ENCODE peak calls at places on chromosomes 6 and 20, in five cellular contexts. R, Q, X, V and C are unnamed samples.

GRCh38 chr6:103183831-103184411 is 1675.8 kb downstream of the HACE1 start:
- DNase-seq in Q (peak; percentile 46), X (no peak), V (no peak), R (no peak), C (no peak)

GRCh38 chr20:43842126-43843020 is 72.3 kb upstream of the TOX2 start:
- DNase-seq in X (no peak), V (no peak), R (no peak), Q (no peak), C (no peak)

GRCh38 chr6:15531973-15532372 is 130.9 kb downstream of the DTNBP1 start:
- DNase-seq in Q (no peak), V (no peak), X (no peak), R (no peak), C (no peak)

GRCh38 chr6:138540468-138540867 is 41.2 kb upstream of the NHSL1 start:
- DNase-seq in X (peak; percentile 79), Q (no peak), R (no peak), V (no peak), C (no peak)

GRCh38 chr20:829531-829930 is 4.0 kb upstream of the FAM110A start:
- DNase-seq in X (peak; percentile 57), V (no peak), Q (no peak), R (no peak), C (no peak)

GRCh38 chr6:35511980-35512379 is 716 bp downstream of the TULP1 start:
- DNase-seq in X (no peak), Q (no peak), V (no peak), R (no peak), C (no peak)

GRCh38 chr6:148203970-148204369 is 138.7 kb upstream of the SASH1 start:
- DNase-seq in Q (no peak), X (peak; percentile 71), V (peak; percentile 86), R (no peak), C (no peak)

GRCh38 chr6:108544586-108544985 is 16.1 kb upstream of the FOXO3 start:
- DNase-seq in V (no peak), Q (no peak), R (no peak), X (peak; percentile 39), C (no peak)

GRCh38 chr6:142863981-142864380 is 81.0 kb downstream of the HIVEP2 start:
- DNase-seq in R (no peak), V (no peak), X (no peak), Q (peak; percentile 27), C (no peak)

GRCh38 chr20:35020108-35021031 is 64.7 kb downstream of the MYH7B start:
- DNase-seq in V (no peak), R (no peak), Q (no peak), X (no peak), C (no peak)

GRCh38 chr6:148423601-148424270 is 81.1 kb downstream of the SASH1 start:
- DNase-seq in R (no peak), X (no peak), Q (no peak), V (no peak), C (no peak)

GRCh38 chr20:8527998-8528397 is 395.9 kb downstream of the PLCB1 start:
- DNase-seq in Q (no peak), R (no peak), V (peak; percentile 22), X (peak; percentile 75), C (peak; percentile 44)

GRCh38 chr20:61044499-61044898 is 207.6 kb upstream of the CDH4 start:
- DNase-seq in R (no peak), Q (peak; percentile 18), V (no peak), X (peak; percentile 2), C (no peak)

GRCh38 chr6:161444464-161444863 is 170.6 kb upstream of the AGPAT4 start:
- DNase-seq in V (no peak), X (peak; percentile 75), R (no peak), Q (peak; percentile 55), C (no peak)

GRCh38 chr6:130393306-130393705 is 27.5 kb downstream of the TMEM200A start:
- DNase-seq in V (no peak), X (no peak), Q (no peak), R (no peak), C (no peak)

GRCh38 chr6:113103618-113104390 is 753.3 kb upstream of the MARCKS start:
- DNase-seq in X (peak; percentile 65), Q (no peak), V (no peak), R (no peak), C (peak; percentile 11)

GRCh38 chr6:167774881-167775280 is 51.8 kb upstream of the AFDN start:
- DNase-seq in Q (no peak), V (no peak), R (no peak), X (no peak), C (no peak)

GRCh38 chr6:118776607-118777549 is 117.1 kb upstream of the ASF1A start:
- DNase-seq in V (peak; percentile 72), Q (peak; percentile 61), R (peak; percentile 57), X (peak; percentile 86), C (peak; percentile 87)

GRCh38 chr20:50170549-50171220 is 17.2 kb upstream of the PEDS1 start:
- DNase-seq in Q (no peak), R (no peak), X (no peak), V (no peak), C (no peak)
- H3K9ac ChIP-seq in Q (no peak overlapping the region), R (no peak overlapping the region), X (no peak overlapping the region), V (no peak overlapping the region), C (no peak overlapping the region)

DNA sequence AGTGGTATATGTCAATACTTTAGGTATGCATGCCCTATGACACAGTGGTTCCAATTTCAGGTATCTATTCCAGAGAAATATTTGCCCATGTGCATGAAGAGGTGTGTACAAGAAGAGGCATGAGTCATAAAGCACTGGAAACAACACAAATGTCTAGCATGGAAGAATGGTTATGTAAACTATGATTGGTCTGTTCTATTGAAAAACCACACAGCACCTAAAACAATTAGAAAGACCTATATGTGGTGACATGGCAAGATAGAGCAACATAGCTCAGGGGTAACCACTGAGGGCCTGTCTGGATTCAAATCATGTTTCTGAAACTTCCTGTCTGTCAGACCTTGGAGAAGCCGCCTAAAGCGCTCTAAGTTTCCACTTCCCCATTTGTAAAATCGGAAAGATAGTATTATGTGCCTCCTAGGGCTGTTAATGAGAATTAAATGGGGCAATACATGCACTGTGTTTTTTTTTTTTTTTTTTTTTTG is 76.0 kb upstream of the SHLD1 start:
- DNase-seq in Q (no peak), V (peak; percentile 56), R (peak; percentile 12), X (peak; percentile 31), C (peak; percentile 97)
- TF ChIP-seq EZH2phosphoT487 in Q (no peak), V (no peak), R (no peak), X (no peak), C (no peak)

GRCh38 chr20:63014710-63015109 is 7.9 kb upstream of the BHLHE23 start:
- DNase-seq in X (no peak), R (no peak), V (no peak), Q (peak; percentile 94), C (no peak)

GRCh38 chr20:63013207-63013606 is 6.4 kb upstream of the BHLHE23 start:
- DNase-seq in X (no peak), R (no peak), V (no peak), Q (no peak), C (no peak)

GRCh38 chr20:63015147-63015664 is 8.4 kb upstream of the BHLHE23 start:
- DNase-seq in Q (no peak), V (no peak), X (no peak), R (no peak), C (no peak)

GRCh38 chr20:63015665-63016361 is 9.0 kb upstream of the BHLHE23 start:
- DNase-seq in Q (no peak), V (no peak), X (no peak), R (no peak), C (no peak)

DNA sequence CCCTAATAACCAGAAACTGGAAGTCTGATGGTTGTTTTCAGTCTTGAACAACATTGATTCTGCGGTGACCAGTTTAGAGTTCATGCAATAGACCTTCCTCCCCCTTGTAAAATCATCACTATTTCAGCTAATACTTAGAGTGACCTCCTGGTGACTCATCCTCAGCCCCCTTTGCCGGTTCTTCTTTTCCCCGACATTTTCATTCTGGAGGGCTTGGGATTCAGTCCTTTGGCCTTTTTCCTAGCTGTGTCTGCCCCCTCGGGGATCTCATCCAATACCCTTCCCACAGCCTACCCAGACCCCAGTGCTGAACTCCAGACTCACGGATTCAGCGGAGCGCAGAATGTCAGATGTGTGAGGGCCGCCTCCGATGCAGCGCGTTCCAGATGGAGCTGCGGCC is 7.5 kb upstream of the BHLHE23 start:
- DNase-seq in V (no peak), X (no peak), R (no peak), Q (no peak), C (no peak)
- TF ChIP-seq EZH2 in V (no peak), X (peak; percentile 56), R (no peak), Q (no peak), C (no peak)

DNA sequence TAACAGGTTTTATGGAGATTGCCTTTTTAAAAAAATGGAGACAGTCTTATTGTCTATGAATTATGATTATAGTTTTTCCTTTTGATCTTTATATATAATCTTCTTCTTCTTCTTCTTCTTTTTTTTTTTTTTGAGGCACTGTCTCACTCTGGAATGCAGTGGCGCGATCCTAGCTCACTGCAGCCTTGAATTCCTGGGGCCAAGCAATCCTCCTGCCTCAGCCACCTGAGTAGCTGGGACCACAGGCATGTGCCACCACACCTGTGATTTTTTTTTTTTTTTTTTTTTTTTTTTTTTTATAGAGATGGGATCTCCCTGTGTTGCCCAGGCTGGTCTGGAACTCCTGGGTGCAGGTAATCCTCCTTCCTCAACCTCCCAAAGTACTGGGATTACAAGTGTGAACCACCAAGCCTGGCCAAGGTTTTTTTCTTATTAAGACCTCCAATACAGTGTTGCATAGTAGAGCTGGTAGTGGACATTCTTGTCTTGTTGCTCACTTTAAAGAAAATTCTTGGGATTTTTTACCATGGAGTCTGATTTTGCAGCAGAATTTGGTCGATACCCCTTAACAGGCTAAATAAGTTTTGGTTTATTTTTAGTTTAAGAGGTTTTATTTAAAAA is 46.5 kb downstream of the STK4 start:
- DNase-seq in X (peak; percentile 76), Q (no peak), V (no peak), R (no peak), C (peak; percentile 53)
- H3K9ac ChIP-seq in X (no peak overlapping the region), Q (no peak overlapping the region), V (no peak overlapping the region), R (no peak overlapping the region), C (no peak overlapping the region)

DNA sequence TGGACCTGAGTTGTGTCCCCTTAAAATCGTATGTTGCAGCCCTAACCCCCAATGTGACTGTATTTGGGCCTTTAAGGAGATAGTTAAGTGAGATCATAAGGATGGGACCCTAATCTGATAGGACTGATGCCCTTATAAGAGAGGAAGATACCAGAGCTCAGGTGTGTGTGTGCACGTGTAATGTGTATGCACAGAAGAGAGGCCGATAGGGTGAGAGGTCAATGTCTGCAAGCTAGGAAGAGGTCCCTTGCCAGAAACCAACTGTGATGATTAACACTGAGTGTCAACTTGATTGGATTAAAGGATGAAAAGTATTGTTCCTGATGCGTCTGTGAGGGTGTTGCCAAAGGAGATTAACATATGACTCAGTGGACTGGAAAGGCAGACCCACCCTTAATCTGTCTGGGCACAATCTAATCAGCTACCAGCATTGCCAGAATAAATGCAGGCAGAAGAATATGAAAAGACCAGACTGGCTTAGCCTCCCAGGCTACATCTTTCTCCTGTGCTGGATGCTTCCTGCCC is 299.8 kb downstream of the LRFN2 start:
- DNase-seq in R (no peak), V (no peak), X (no peak), Q (no peak), C (no peak)
- TF ChIP-seq EZH2phosphoT487 in R (no peak), V (no peak), X (no peak), Q (no peak), C (no peak)